ENCODE peak calls at places on chromosomes 2 and 18, in six cellular contexts. U is Caki2, L is upper lobe of right lung, X is uterus, H is fibroblast of pulmonary artery, T is H54. K is an unnamed sample.

GRCh38 chr18:11074879-11075278 is 74.5 kb downstream of the PIEZO2 start:
- DNase-seq in X (no peak), U (no peak), H (no peak), L (no peak), T (no peak), K (no peak)

GRCh38 chr2:29423267-29423666 is 308.1 kb downstream of the CLIP4 start:
- DNase-seq in L (no peak), T (no peak), X (no peak), H (no peak), U (no peak), K (no peak)

GRCh38 chr2:69978157-69978904 is 16.9 kb upstream of the ASPRV1 start:
- DNase-seq in H (no peak), U (no peak), X (no peak), T (no peak), L (no peak), K (no peak)

GRCh38 chr2:200469708-200470600 is 39.9 kb downstream of the KCTD18 start:
- DNase-seq in T (no peak), H (peak), U (no peak), L (no peak), X (peak), K (no peak)

GRCh38 chr18:46502444-46502843 is 154.6 kb downstream of the LOXHD1 start:
- DNase-seq in X (no peak), L (no peak), U (peak), T (no peak), H (peak), K (peak)

GRCh38 chr18:6203791-6204190 is 210.9 kb downstream of the L3MBTL4 start:
- DNase-seq in X (no peak), H (no peak), L (no peak), T (no peak), U (no peak), K (no peak)

GRCh38 chr2:10312437-10312957 is 9.8 kb downstream of the HPCAL1 start:
- DNase-seq in T (no peak), H (no peak), L (no peak), X (no peak), U (no peak), K (no peak)

GRCh38 chr2:169358016-169358415 is 4.3 kb downstream of the LRP2 start:
- DNase-seq in U (no peak), T (no peak), H (no peak), X (no peak), L (no peak), K (no peak)

GRCh38 chr18:52902188-52902587 is 562.2 kb downstream of the DCC start:
- DNase-seq in X (no peak), L (no peak), U (no peak), T (no peak), H (no peak), K (no peak)

GRCh38 chr2:69188174-69188900 is 175.4 kb downstream of the ANTXR1 start:
- DNase-seq in X (no peak), T (no peak), U (no peak), H (no peak), L (no peak), K (no peak)

GRCh38 chr18:79400591-79401381 is 5.1 kb downstream of the NFATC1 start:
- DNase-seq in U (no peak), X (no peak), T (no peak), H (no peak), L (peak), K (no peak)

GRCh38 chr2:174336403-174337336 is 1.9 kb downstream of the SP9 start:
- DNase-seq in T (no peak), L (peak), X (no peak), U (no peak), H (no peak), K (peak)

GRCh38 chr2:101777337-101777736 is 79.8 kb downstream of the MAP4K4 start:
- DNase-seq in H (no peak), U (no peak), X (no peak), L (no peak), T (no peak), K (no peak)

GRCh38 chr2:21658269-21658668 is 534.5 kb downstream of the TDRD15 start:
- DNase-seq in T (no peak), L (no peak), U (no peak), H (no peak), X (no peak), K (no peak)

GRCh38 chr2:237195396-237196119 is 109.9 kb downstream of the COPS8 start:
- DNase-seq in X (peak), L (no peak), T (no peak), U (no peak), H (no peak), K (no peak)

GRCh38 chr2:225040862-225041209 is 1.4 kb downstream of the DOCK10 start:
- DNase-seq in X (no peak), H (no peak), T (no peak), L (no peak), U (no peak), K (no peak)

GRCh38 chr18:5422626-5423025 is 121.2 kb downstream of the EPB41L3 start:
- DNase-seq in L (no peak), X (no peak), U (no peak), H (no peak), T (no peak), K (no peak)

GRCh38 chr18:77102246-77103040 is 30.1 kb downstream of the MBP start:
- DNase-seq in T (no peak), U (no peak), H (peak), L (no peak), X (no peak), K (no peak)

GRCh38 chr18:45441110-45441842 is 174.0 kb upstream of the SLC14A2 start:
- DNase-seq in X (no peak), H (peak), T (no peak), L (no peak), U (no peak), K (no peak)